ENCODE peak calls at places on chromosomes 7 and 10, in nine cellular contexts. One of them, this sample, is unnamed.

GRCh38 chr10:109898007-109898406 is 25.3 kb downstream of the XPNPEP1 start:
- DNase-seq in lower leg skin: no peak
- DNase-seq in AG04449: no peak
- DNase-seq in stimulated activated CD4-positive, alpha-beta T cell treated with anti-CD3 and anti-CD28 coated beads, Interleukin-12 subunit alpha, Interleukin-12 subunit beta, amount 100 ng/mL, for 48 hours: no peak
- DNase-seq in neural progenitor cell: no peak
- DNase-seq in iPS-NIHi11: no peak
- DNase-seq in naive thymus-derived CD4-positive, alpha-beta T cell: no peak
- DNase-seq in activated CD4-positive, alpha-beta T cell treated with anti-CD3 and anti-CD28 coated beads, Interleukin-2, amount 50 U/mL, for 24 hours: no peak
- DNase-seq in aorta: no peak
- DNase-seq in this sample: no peak

GRCh38 chr10:131786756-131787605 is 113.8 kb upstream of the PPP2R2D start:
- DNase-seq in lower leg skin: peak
- DNase-seq in AG04449: no peak
- DNase-seq in stimulated activated CD4-positive, alpha-beta T cell treated with anti-CD3 and anti-CD28 coated beads, Interleukin-12 subunit alpha, Interleukin-12 subunit beta, amount 100 ng/mL, for 48 hours: peak
- DNase-seq in neural progenitor cell: peak
- DNase-seq in iPS-NIHi11: no peak
- DNase-seq in naive thymus-derived CD4-positive, alpha-beta T cell: peak
- DNase-seq in activated CD4-positive, alpha-beta T cell treated with anti-CD3 and anti-CD28 coated beads, Interleukin-2, amount 50 U/mL, for 24 hours: peak
- DNase-seq in aorta: no peak
- DNase-seq in this sample: no peak

GRCh38 chr7:74454059-74454947 is 597 bp downstream of the GTF2IRD1 start:
- DNase-seq in lower leg skin: no peak
- DNase-seq in AG04449: no peak
- DNase-seq in stimulated activated CD4-positive, alpha-beta T cell treated with anti-CD3 and anti-CD28 coated beads, Interleukin-12 subunit alpha, Interleukin-12 subunit beta, amount 100 ng/mL, for 48 hours: peak
- DNase-seq in neural progenitor cell: peak
- DNase-seq in iPS-NIHi11: peak
- DNase-seq in naive thymus-derived CD4-positive, alpha-beta T cell: no peak
- DNase-seq in activated CD4-positive, alpha-beta T cell treated with anti-CD3 and anti-CD28 coated beads, Interleukin-2, amount 50 U/mL, for 24 hours: no peak
- DNase-seq in aorta: no peak
- DNase-seq in this sample: no peak

GRCh38 chr10:35216303-35216905 is 89.8 kb downstream of the CREM start:
- DNase-seq in lower leg skin: no peak
- DNase-seq in AG04449: no peak
- DNase-seq in stimulated activated CD4-positive, alpha-beta T cell treated with anti-CD3 and anti-CD28 coated beads, Interleukin-12 subunit alpha, Interleukin-12 subunit beta, amount 100 ng/mL, for 48 hours: no peak
- DNase-seq in neural progenitor cell: no peak
- DNase-seq in iPS-NIHi11: no peak
- DNase-seq in naive thymus-derived CD4-positive, alpha-beta T cell: no peak
- DNase-seq in activated CD4-positive, alpha-beta T cell treated with anti-CD3 and anti-CD28 coated beads, Interleukin-2, amount 50 U/mL, for 24 hours: peak
- DNase-seq in aorta: no peak
- DNase-seq in this sample: no peak

GRCh38 chr10:120810298-120810697 is 40.9 kb upstream of the WDR11 start:
- DNase-seq in lower leg skin: no peak
- DNase-seq in AG04449: no peak
- DNase-seq in stimulated activated CD4-positive, alpha-beta T cell treated with anti-CD3 and anti-CD28 coated beads, Interleukin-12 subunit alpha, Interleukin-12 subunit beta, amount 100 ng/mL, for 48 hours: no peak
- DNase-seq in neural progenitor cell: no peak
- DNase-seq in iPS-NIHi11: no peak
- DNase-seq in naive thymus-derived CD4-positive, alpha-beta T cell: no peak
- DNase-seq in activated CD4-positive, alpha-beta T cell treated with anti-CD3 and anti-CD28 coated beads, Interleukin-2, amount 50 U/mL, for 24 hours: no peak
- DNase-seq in aorta: no peak
- DNase-seq in this sample: no peak

GRCh38 chr7:83819911-83820310 is 171.0 kb upstream of the SEMA3E start:
- DNase-seq in lower leg skin: no peak
- DNase-seq in AG04449: no peak
- DNase-seq in stimulated activated CD4-positive, alpha-beta T cell treated with anti-CD3 and anti-CD28 coated beads, Interleukin-12 subunit alpha, Interleukin-12 subunit beta, amount 100 ng/mL, for 48 hours: no peak
- DNase-seq in neural progenitor cell: peak
- DNase-seq in iPS-NIHi11: no peak
- DNase-seq in naive thymus-derived CD4-positive, alpha-beta T cell: no peak
- DNase-seq in activated CD4-positive, alpha-beta T cell treated with anti-CD3 and anti-CD28 coated beads, Interleukin-2, amount 50 U/mL, for 24 hours: no peak
- DNase-seq in aorta: no peak
- DNase-seq in this sample: no peak

GRCh38 chr10:14604181-14605142 is 170.2 kb downstream of the FAM107B start:
- DNase-seq in lower leg skin: peak
- DNase-seq in AG04449: no peak
- DNase-seq in stimulated activated CD4-positive, alpha-beta T cell treated with anti-CD3 and anti-CD28 coated beads, Interleukin-12 subunit alpha, Interleukin-12 subunit beta, amount 100 ng/mL, for 48 hours: peak
- DNase-seq in neural progenitor cell: peak
- DNase-seq in iPS-NIHi11: peak
- DNase-seq in naive thymus-derived CD4-positive, alpha-beta T cell: peak
- DNase-seq in activated CD4-positive, alpha-beta T cell treated with anti-CD3 and anti-CD28 coated beads, Interleukin-2, amount 50 U/mL, for 24 hours: peak
- DNase-seq in aorta: peak
- DNase-seq in this sample: peak

GRCh38 chr7:45064047-45064725 is 24.6 kb downstream of the NACAD start:
- DNase-seq in lower leg skin: peak
- DNase-seq in AG04449: no peak
- DNase-seq in stimulated activated CD4-positive, alpha-beta T cell treated with anti-CD3 and anti-CD28 coated beads, Interleukin-12 subunit alpha, Interleukin-12 subunit beta, amount 100 ng/mL, for 48 hours: no peak
- DNase-seq in neural progenitor cell: no peak
- DNase-seq in iPS-NIHi11: no peak
- DNase-seq in naive thymus-derived CD4-positive, alpha-beta T cell: no peak
- DNase-seq in activated CD4-positive, alpha-beta T cell treated with anti-CD3 and anti-CD28 coated beads, Interleukin-2, amount 50 U/mL, for 24 hours: no peak
- DNase-seq in aorta: no peak
- DNase-seq in this sample: no peak

GRCh38 chr10:71639412-71639719 is 80.2 kb downstream of the C10orf105 start:
- DNase-seq in lower leg skin: no peak
- DNase-seq in AG04449: no peak
- DNase-seq in stimulated activated CD4-positive, alpha-beta T cell treated with anti-CD3 and anti-CD28 coated beads, Interleukin-12 subunit alpha, Interleukin-12 subunit beta, amount 100 ng/mL, for 48 hours: no peak
- DNase-seq in neural progenitor cell: no peak
- DNase-seq in iPS-NIHi11: no peak
- DNase-seq in naive thymus-derived CD4-positive, alpha-beta T cell: no peak
- DNase-seq in activated CD4-positive, alpha-beta T cell treated with anti-CD3 and anti-CD28 coated beads, Interleukin-2, amount 50 U/mL, for 24 hours: no peak
- DNase-seq in aorta: no peak
- DNase-seq in this sample: no peak

GRCh38 chr7:127809285-127809702 is 157.3 kb downstream of the SND1 start:
- DNase-seq in lower leg skin: no peak
- DNase-seq in AG04449: no peak
- DNase-seq in stimulated activated CD4-positive, alpha-beta T cell treated with anti-CD3 and anti-CD28 coated beads, Interleukin-12 subunit alpha, Interleukin-12 subunit beta, amount 100 ng/mL, for 48 hours: peak
- DNase-seq in neural progenitor cell: peak
- DNase-seq in iPS-NIHi11: no peak
- DNase-seq in naive thymus-derived CD4-positive, alpha-beta T cell: no peak
- DNase-seq in activated CD4-positive, alpha-beta T cell treated with anti-CD3 and anti-CD28 coated beads, Interleukin-2, amount 50 U/mL, for 24 hours: no peak
- DNase-seq in aorta: no peak
- DNase-seq in this sample: no peak

GRCh38 chr10:110311357-110311949 is 6.7 kb upstream of the SMNDC1 start:
- DNase-seq in lower leg skin: no peak
- DNase-seq in AG04449: no peak
- DNase-seq in stimulated activated CD4-positive, alpha-beta T cell treated with anti-CD3 and anti-CD28 coated beads, Interleukin-12 subunit alpha, Interleukin-12 subunit beta, amount 100 ng/mL, for 48 hours: peak
- DNase-seq in neural progenitor cell: peak
- DNase-seq in iPS-NIHi11: peak
- DNase-seq in naive thymus-derived CD4-positive, alpha-beta T cell: peak
- DNase-seq in activated CD4-positive, alpha-beta T cell treated with anti-CD3 and anti-CD28 coated beads, Interleukin-2, amount 50 U/mL, for 24 hours: peak
- DNase-seq in aorta: no peak
- DNase-seq in this sample: no peak

GRCh38 chr10:60377955-60378354 is 11.7 kb downstream of the ANK3 start:
- DNase-seq in lower leg skin: no peak
- DNase-seq in AG04449: no peak
- DNase-seq in stimulated activated CD4-positive, alpha-beta T cell treated with anti-CD3 and anti-CD28 coated beads, Interleukin-12 subunit alpha, Interleukin-12 subunit beta, amount 100 ng/mL, for 48 hours: no peak
- DNase-seq in neural progenitor cell: no peak
- DNase-seq in iPS-NIHi11: no peak
- DNase-seq in naive thymus-derived CD4-positive, alpha-beta T cell: no peak
- DNase-seq in activated CD4-positive, alpha-beta T cell treated with anti-CD3 and anti-CD28 coated beads, Interleukin-2, amount 50 U/mL, for 24 hours: no peak
- DNase-seq in aorta: no peak
- DNase-seq in this sample: no peak

GRCh38 chr7:101948650-101949049 is 131.2 kb downstream of the CUX1 start:
- DNase-seq in lower leg skin: no peak
- DNase-seq in AG04449: no peak
- DNase-seq in stimulated activated CD4-positive, alpha-beta T cell treated with anti-CD3 and anti-CD28 coated beads, Interleukin-12 subunit alpha, Interleukin-12 subunit beta, amount 100 ng/mL, for 48 hours: no peak
- DNase-seq in neural progenitor cell: no peak
- DNase-seq in iPS-NIHi11: no peak
- DNase-seq in naive thymus-derived CD4-positive, alpha-beta T cell: no peak
- DNase-seq in activated CD4-positive, alpha-beta T cell treated with anti-CD3 and anti-CD28 coated beads, Interleukin-2, amount 50 U/mL, for 24 hours: no peak
- DNase-seq in aorta: no peak
- DNase-seq in this sample: no peak

GRCh38 chr7:157434701-157435100 is 97.9 kb downstream of the DNAJB6 start:
- DNase-seq in lower leg skin: peak
- DNase-seq in AG04449: no peak
- DNase-seq in stimulated activated CD4-positive, alpha-beta T cell treated with anti-CD3 and anti-CD28 coated beads, Interleukin-12 subunit alpha, Interleukin-12 subunit beta, amount 100 ng/mL, for 48 hours: no peak
- DNase-seq in neural progenitor cell: no peak
- DNase-seq in iPS-NIHi11: no peak
- DNase-seq in naive thymus-derived CD4-positive, alpha-beta T cell: no peak
- DNase-seq in activated CD4-positive, alpha-beta T cell treated with anti-CD3 and anti-CD28 coated beads, Interleukin-2, amount 50 U/mL, for 24 hours: no peak
- DNase-seq in aorta: no peak
- DNase-seq in this sample: no peak

GRCh38 chr7:107138696-107139420 is 29.9 kb upstream of the HBP1 start:
- DNase-seq in lower leg skin: no peak
- DNase-seq in AG04449: peak
- DNase-seq in stimulated activated CD4-positive, alpha-beta T cell treated with anti-CD3 and anti-CD28 coated beads, Interleukin-12 subunit alpha, Interleukin-12 subunit beta, amount 100 ng/mL, for 48 hours: no peak
- DNase-seq in neural progenitor cell: no peak
- DNase-seq in iPS-NIHi11: no peak
- DNase-seq in naive thymus-derived CD4-positive, alpha-beta T cell: no peak
- DNase-seq in activated CD4-positive, alpha-beta T cell treated with anti-CD3 and anti-CD28 coated beads, Interleukin-2, amount 50 U/mL, for 24 hours: no peak
- DNase-seq in aorta: no peak
- DNase-seq in this sample: no peak

GRCh38 chr7:4749363-4749762 is 26.1 kb upstream of the AP5Z1 start:
- DNase-seq in lower leg skin: no peak
- DNase-seq in AG04449: no peak
- DNase-seq in stimulated activated CD4-positive, alpha-beta T cell treated with anti-CD3 and anti-CD28 coated beads, Interleukin-12 subunit alpha, Interleukin-12 subunit beta, amount 100 ng/mL, for 48 hours: no peak
- DNase-seq in neural progenitor cell: no peak
- DNase-seq in iPS-NIHi11: no peak
- DNase-seq in naive thymus-derived CD4-positive, alpha-beta T cell: no peak
- DNase-seq in activated CD4-positive, alpha-beta T cell treated with anti-CD3 and anti-CD28 coated beads, Interleukin-2, amount 50 U/mL, for 24 hours: no peak
- DNase-seq in aorta: no peak
- DNase-seq in this sample: no peak

GRCh38 chr10:61733358-61733940 is 70.7 kb downstream of the CABCOCO1 start:
- DNase-seq in lower leg skin: no peak
- DNase-seq in AG04449: no peak
- DNase-seq in stimulated activated CD4-positive, alpha-beta T cell treated with anti-CD3 and anti-CD28 coated beads, Interleukin-12 subunit alpha, Interleukin-12 subunit beta, amount 100 ng/mL, for 48 hours: no peak
- DNase-seq in neural progenitor cell: peak
- DNase-seq in iPS-NIHi11: peak
- DNase-seq in naive thymus-derived CD4-positive, alpha-beta T cell: peak
- DNase-seq in activated CD4-positive, alpha-beta T cell treated with anti-CD3 and anti-CD28 coated beads, Interleukin-2, amount 50 U/mL, for 24 hours: peak
- DNase-seq in aorta: no peak
- DNase-seq in this sample: no peak

GRCh38 chr10:124517466-124517865 is 55.8 kb downstream of the LHPP start:
- DNase-seq in lower leg skin: no peak
- DNase-seq in AG04449: no peak
- DNase-seq in stimulated activated CD4-positive, alpha-beta T cell treated with anti-CD3 and anti-CD28 coated beads, Interleukin-12 subunit alpha, Interleukin-12 subunit beta, amount 100 ng/mL, for 48 hours: no peak
- DNase-seq in neural progenitor cell: peak
- DNase-seq in iPS-NIHi11: no peak
- DNase-seq in naive thymus-derived CD4-positive, alpha-beta T cell: no peak
- DNase-seq in activated CD4-positive, alpha-beta T cell treated with anti-CD3 and anti-CD28 coated beads, Interleukin-2, amount 50 U/mL, for 24 hours: no peak
- DNase-seq in aorta: peak
- DNase-seq in this sample: no peak

GRCh38 chr7:82443801-82444219 is 233 bp upstream of the CACNA2D1 start:
- DNase-seq in lower leg skin: peak
- DNase-seq in AG04449: peak
- DNase-seq in stimulated activated CD4-positive, alpha-beta T cell treated with anti-CD3 and anti-CD28 coated beads, Interleukin-12 subunit alpha, Interleukin-12 subunit beta, amount 100 ng/mL, for 48 hours: no peak
- DNase-seq in neural progenitor cell: peak
- DNase-seq in iPS-NIHi11: peak
- DNase-seq in naive thymus-derived CD4-positive, alpha-beta T cell: no peak
- DNase-seq in activated CD4-positive, alpha-beta T cell treated with anti-CD3 and anti-CD28 coated beads, Interleukin-2, amount 50 U/mL, for 24 hours: no peak
- DNase-seq in aorta: peak
- DNase-seq in this sample: no peak

GRCh38 chr7:50317221-50317678 is 12.7 kb downstream of the IKZF1 start:
- DNase-seq in lower leg skin: no peak
- DNase-seq in AG04449: no peak
- DNase-seq in stimulated activated CD4-positive, alpha-beta T cell treated with anti-CD3 and anti-CD28 coated beads, Interleukin-12 subunit alpha, Interleukin-12 subunit beta, amount 100 ng/mL, for 48 hours: no peak
- DNase-seq in neural progenitor cell: no peak
- DNase-seq in iPS-NIHi11: no peak
- DNase-seq in naive thymus-derived CD4-positive, alpha-beta T cell: peak
- DNase-seq in activated CD4-positive, alpha-beta T cell treated with anti-CD3 and anti-CD28 coated beads, Interleukin-2, amount 50 U/mL, for 24 hours: no peak
- DNase-seq in aorta: no peak
- DNase-seq in this sample: no peak

GRCh38 chr10:113035724-113036312 is 85.8 kb downstream of the TCF7L2 start:
- DNase-seq in lower leg skin: peak
- DNase-seq in AG04449: no peak
- DNase-seq in stimulated activated CD4-positive, alpha-beta T cell treated with anti-CD3 and anti-CD28 coated beads, Interleukin-12 subunit alpha, Interleukin-12 subunit beta, amount 100 ng/mL, for 48 hours: no peak
- DNase-seq in neural progenitor cell: no peak
- DNase-seq in iPS-NIHi11: no peak
- DNase-seq in naive thymus-derived CD4-positive, alpha-beta T cell: no peak
- DNase-seq in activated CD4-positive, alpha-beta T cell treated with anti-CD3 and anti-CD28 coated beads, Interleukin-2, amount 50 U/mL, for 24 hours: no peak
- DNase-seq in aorta: no peak
- DNase-seq in this sample: no peak

GRCh38 chr10:102522874-102523249 is 19.1 kb downstream of the SUFU start:
- DNase-seq in lower leg skin: peak
- DNase-seq in AG04449: no peak
- DNase-seq in stimulated activated CD4-positive, alpha-beta T cell treated with anti-CD3 and anti-CD28 coated beads, Interleukin-12 subunit alpha, Interleukin-12 subunit beta, amount 100 ng/mL, for 48 hours: no peak
- DNase-seq in neural progenitor cell: no peak
- DNase-seq in iPS-NIHi11: no peak
- DNase-seq in naive thymus-derived CD4-positive, alpha-beta T cell: no peak
- DNase-seq in activated CD4-positive, alpha-beta T cell treated with anti-CD3 and anti-CD28 coated beads, Interleukin-2, amount 50 U/mL, for 24 hours: no peak
- DNase-seq in aorta: no peak
- DNase-seq in this sample: no peak

GRCh38 chr7:103132995-103133688 is 15.8 kb downstream of the NAPEPLD start:
- DNase-seq in lower leg skin: no peak
- DNase-seq in AG04449: no peak
- DNase-seq in stimulated activated CD4-positive, alpha-beta T cell treated with anti-CD3 and anti-CD28 coated beads, Interleukin-12 subunit alpha, Interleukin-12 subunit beta, amount 100 ng/mL, for 48 hours: no peak
- DNase-seq in neural progenitor cell: no peak
- DNase-seq in iPS-NIHi11: no peak
- DNase-seq in naive thymus-derived CD4-positive, alpha-beta T cell: no peak
- DNase-seq in activated CD4-positive, alpha-beta T cell treated with anti-CD3 and anti-CD28 coated beads, Interleukin-2, amount 50 U/mL, for 24 hours: no peak
- DNase-seq in aorta: no peak
- DNase-seq in this sample: no peak

GRCh38 chr7:104980969-104981670 is 32.9 kb upstream of the KMT2E start:
- DNase-seq in lower leg skin: no peak
- DNase-seq in AG04449: no peak
- DNase-seq in stimulated activated CD4-positive, alpha-beta T cell treated with anti-CD3 and anti-CD28 coated beads, Interleukin-12 subunit alpha, Interleukin-12 subunit beta, amount 100 ng/mL, for 48 hours: no peak
- DNase-seq in neural progenitor cell: peak
- DNase-seq in iPS-NIHi11: peak
- DNase-seq in naive thymus-derived CD4-positive, alpha-beta T cell: peak
- DNase-seq in activated CD4-positive, alpha-beta T cell treated with anti-CD3 and anti-CD28 coated beads, Interleukin-2, amount 50 U/mL, for 24 hours: no peak
- DNase-seq in aorta: no peak
- DNase-seq in this sample: no peak

GRCh38 chr10:130495891-130496642 is 359.9 kb downstream of the GLRX3 start:
- DNase-seq in lower leg skin: peak
- DNase-seq in AG04449: no peak
- DNase-seq in stimulated activated CD4-positive, alpha-beta T cell treated with anti-CD3 and anti-CD28 coated beads, Interleukin-12 subunit alpha, Interleukin-12 subunit beta, amount 100 ng/mL, for 48 hours: no peak
- DNase-seq in neural progenitor cell: no peak
- DNase-seq in iPS-NIHi11: no peak
- DNase-seq in naive thymus-derived CD4-positive, alpha-beta T cell: no peak
- DNase-seq in activated CD4-positive, alpha-beta T cell treated with anti-CD3 and anti-CD28 coated beads, Interleukin-2, amount 50 U/mL, for 24 hours: no peak
- DNase-seq in aorta: no peak
- DNase-seq in this sample: no peak

This sample was measured in CMK.